ENCODE peak calls at places on chromosome 20, in four cellular contexts. L, Q, U and S are unnamed samples.

GRCh38 chr20:46253391-46253790 is 54.9 kb downstream of the CDH22 start:
- DNase-seq in L (peak; percentile 26), Q (no peak), U (no peak), S (no peak)

GRCh38 chr20:2751347-2751867 is 49.0 kb downstream of the CPXM1 start:
- DNase-seq in L (no peak), Q (no peak), U (no peak), S (no peak)

GRCh38 chr20:20694591-20694990 is 17.9 kb downstream of the RALGAPA2 start:
- DNase-seq in L (no peak), Q (no peak), U (no peak), S (no peak)

GRCh38 chr20:38859070-38859690 is 53.7 kb downstream of the PPP1R16B start:
- DNase-seq in L (no peak), Q (no peak), U (peak; percentile 29), S (peak; percentile 52)

GRCh38 chr20:18986895-18987580 is 173.5 kb downstream of the SCP2D1 start:
- DNase-seq in L (no peak), Q (no peak), U (no peak), S (no peak)

GRCh38 chr20:49964964-49965780 is 17.6 kb upstream of the SNAI1 start:
- DNase-seq in L (no peak), Q (no peak), U (no peak), S (peak; percentile 62)

GRCh38 chr20:57922701-57923100 is 212.9 kb upstream of the PMEPA1 start:
- DNase-seq in L (no peak), Q (no peak), U (no peak), S (no peak)

GRCh38 chr20:4626228-4626627 is 95.5 kb upstream of the PRND start:
- DNase-seq in L (no peak), Q (no peak), U (no peak), S (no peak)

GRCh38 chr20:24831232-24831631 is 117.8 kb upstream of the CST7 start:
- DNase-seq in L (no peak), Q (no peak), U (no peak), S (no peak)